ENCODE peak calls at places on chromosomes 2 and 18, in eight cellular contexts. Q, S, U, H, C, J, G and T are unnamed samples.

GRCh38 chr2:109226128-109226527 is 97.1 kb downstream of the SH3RF3 start:
- DNase-seq in Q (no peak), S (no peak), U (peak; percentile 12), H (no peak), C (peak; percentile 38), J (no peak), G (no peak), T (no peak)

GRCh38 chr2:9629222-9630000 is 1.4 kb downstream of the YWHAQ start:
- DNase-seq in Q (no peak), S (no peak), U (no peak), H (no peak), C (peak; percentile 46), J (no peak), G (no peak), T (no peak)

GRCh38 chr18:58416704-58417683 is 211.9 kb downstream of the ALPK2 start:
- DNase-seq in Q (no peak), S (no peak), U (no peak), H (no peak), C (peak; percentile 71), J (no peak), G (no peak), T (no peak)

GRCh38 chr18:75276813-75277628 is 66.4 kb downstream of the TSHZ1 start:
- DNase-seq in Q (no peak), S (no peak), U (no peak), H (no peak), C (peak; percentile 73), J (no peak), G (no peak), T (no peak)

GRCh38 chr18:74942319-74942910 is 266.5 kb downstream of the PTGR3 start:
- DNase-seq in Q (no peak), S (no peak), U (peak; percentile 68), H (no peak), C (peak; percentile 75), J (no peak), G (no peak), T (no peak)

GRCh38 chr2:88059979-88060906 is 4.7 kb upstream of the KRCC1 start:
- DNase-seq in Q (no peak), S (peak; percentile 23), U (peak; percentile 67), H (no peak), C (peak; percentile 31), J (no peak), G (no peak), T (no peak)

GRCh38 chr2:24489942-24490673 is 946 bp upstream of the NCOA1 start:
- DNase-seq in Q (no peak), S (no peak), U (no peak), H (peak; percentile 33), C (peak; percentile 46), J (no peak), G (peak; percentile 26), T (no peak)

GRCh38 chr2:181041661-181042060 is 61.3 kb downstream of the UBE2E3 start:
- DNase-seq in Q (no peak), S (no peak), U (no peak), H (no peak), C (peak; percentile 39), J (no peak), G (no peak), T (no peak)

GRCh38 chr2:236578980-236579745 is 9.5 kb downstream of the ACKR3 start:
- DNase-seq in Q (no peak), S (no peak), U (no peak), H (no peak), C (no peak), J (no peak), G (no peak), T (no peak)

GRCh38 chr2:205885492-205886099 is 200.4 kb downstream of the INO80D start:
- DNase-seq in Q (peak; percentile 28), S (peak; percentile 35), U (peak; percentile 83), H (peak; percentile 95), C (peak; percentile 72), J (peak; percentile 91), G (peak; percentile 93), T (peak; percentile 15)